ENCODE peak calls at places on chromosomes 13 and 19, in seven cellular contexts. B is heart right ventricle; T is HCT116; K is stimulated activated CD8-positive, alpha-beta memory T cell treated with anti-CD3 and anti-CD28 coated beads, Interleukin-7, amount 100 ng/mL, for 1 hour; E is tibial nerve; O is HL-60; Y is CD4-positive, alpha-beta memory T cell. Z is an unnamed sample.

GRCh38 chr13:50909605-50910482 is at the start of gene RNASEH2B:
- DNase-seq in B (peak), T (peak), K (peak), E (peak), O (peak), Y (peak), Z (no peak)

GRCh38 chr19:48963371-48964204 is 1.5 kb upstream of the FTL start:
- DNase-seq in B (peak), T (no peak), K (no peak), E (peak), O (peak), Y (no peak), Z (no peak)

GRCh38 chr13:31431722-31432137 is 232.0 kb downstream of the B3GLCT start:
- DNase-seq in B (peak), T (peak), K (no peak), E (peak), O (peak), Y (peak), Z (no peak)

GRCh38 chr19:18893573-18894253 is 2.2 kb downstream of the CERS1 start:
- DNase-seq in B (no peak), T (no peak), K (no peak), E (no peak), O (no peak), Y (no peak), Z (no peak)

GRCh38 chr13:111626371-111627305 is 306.2 kb downstream of the TEX29 start:
- DNase-seq in B (peak), T (no peak), K (no peak), E (no peak), O (no peak), Y (no peak), Z (no peak)

GRCh38 chr13:73519720-73520119 is 460.9 kb downstream of the KLF5 start:
- DNase-seq in B (no peak), T (no peak), K (no peak), E (no peak), O (no peak), Y (no peak), Z (no peak)

GRCh38 chr13:93386191-93386590 is 159.6 kb downstream of the GPC6 start:
- DNase-seq in B (no peak), T (no peak), K (no peak), E (no peak), O (no peak), Y (no peak), Z (no peak)

GRCh38 chr13:29969286-29969685 is 118.9 kb upstream of the UBL3 start:
- DNase-seq in B (no peak), T (no peak), K (no peak), E (no peak), O (no peak), Y (no peak), Z (no peak)

GRCh38 chr19:42220751-42221097 is 612 bp downstream of the ZNF526 start:
- DNase-seq in B (no peak), T (no peak), K (no peak), E (no peak), O (no peak), Y (no peak), Z (no peak)

GRCh38 chr13:24670927-24671326 is 9.3 kb upstream of the ATP12A start:
- DNase-seq in B (no peak), T (peak), K (no peak), E (no peak), O (peak), Y (no peak), Z (no peak)

GRCh38 chr19:54172413-54172763 is 572 bp downstream of the TMC4 start:
- DNase-seq in B (no peak), T (no peak), K (no peak), E (no peak), O (no peak), Y (no peak), Z (no peak)

GRCh38 chr19:39097721-39098120 is 13.6 kb downstream of the ACP7 start:
- DNase-seq in B (no peak), T (no peak), K (no peak), E (no peak), O (no peak), Y (no peak), Z (no peak)

GRCh38 chr19:747432-748273 is 3.3 kb upstream of the MISP start:
- DNase-seq in B (no peak), T (no peak), K (no peak), E (no peak), O (no peak), Y (no peak), Z (no peak)

GRCh38 chr19:10206226-10206873 is 11.6 kb upstream of the DNMT1 start:
- DNase-seq in B (no peak), T (no peak), K (no peak), E (no peak), O (no peak), Y (no peak), Z (no peak)

GRCh38 chr19:3369337-3370213 is 3.2 kb downstream of the NFIC start:
- DNase-seq in B (peak), T (no peak), K (no peak), E (no peak), O (peak), Y (no peak), Z (no peak)

GRCh38 chr13:42246541-42246940 is 25.4 kb upstream of the AKAP11 start:
- DNase-seq in B (no peak), T (no peak), K (no peak), E (no peak), O (no peak), Y (no peak), Z (no peak)

GRCh38 chr19:15759962-15760565 is 22.3 kb downstream of the OR10H3 start:
- DNase-seq in B (no peak), T (peak), K (no peak), E (no peak), O (no peak), Y (no peak), Z (no peak)